ENCODE peak calls at places on chromosomes 12 and 14, in five cellular contexts. Z is left cardiac atrium; N is activated T-cell treated with anti-CD3 and anti-CD28 coated beads, Interleukin-2, amount 50 U/mL, for 4 hours; I is RWPE2; S is A549. V is an unnamed sample.

GRCh38 chr12:99154983-99155336 is 492.6 kb upstream of the GARIN6 start:
- ATAC-seq in Z (no peak), N (no peak), I (no peak), S (no peak), V (no peak)

GRCh38 chr14:30349515-30349914 is 209.4 kb upstream of the G2E3 start:
- ATAC-seq in Z (no peak), N (no peak), I (no peak), S (no peak), V (no peak)

GRCh38 chr14:66045572-66046021 is 440.6 kb upstream of the CCDC196 start:
- ATAC-seq in Z (peak), N (no peak), I (no peak), S (no peak), V (peak)

GRCh38 chr14:74409441-74409840 is 16.6 kb downstream of the SYNDIG1L start:
- ATAC-seq in Z (no peak), N (no peak), I (no peak), S (no peak), V (no peak)

GRCh38 chr14:36316131-36316530 is 4.3 kb downstream of the MBIP start:
- ATAC-seq in Z (no peak), N (no peak), I (no peak), S (no peak), V (no peak)

GRCh38 chr12:113109872-113110623 is 25.5 kb downstream of the RASAL1 start:
- ATAC-seq in Z (no peak), N (no peak), I (no peak), S (peak), V (no peak)

GRCh38 chr12:30885321-30885720 is 41.2 kb upstream of the TSPAN11 start:
- ATAC-seq in Z (no peak), N (no peak), I (no peak), S (no peak), V (no peak)

GRCh38 chr12:123483602-123484273 is 25.8 kb downstream of the SNRNP35 start:
- ATAC-seq in Z (no peak), N (no peak), I (no peak), S (no peak), V (no peak)

GRCh38 chr12:61137677-61138380 is 1122.4 kb upstream of the USP15 start:
- ATAC-seq in Z (no peak), N (no peak), I (no peak), S (no peak), V (no peak)

GRCh38 chr12:95601626-95602025 is 50.4 kb upstream of the USP44 start:
- ATAC-seq in Z (no peak), N (no peak), I (peak), S (peak), V (no peak)

GRCh38 chr14:38248629-38249028 is 7.3 kb downstream of the CLEC14A start:
- ATAC-seq in Z (no peak), N (no peak), I (peak), S (no peak), V (no peak)

GRCh38 chr12:12128665-12129064 is 57.9 kb downstream of the BCL2L14 start:
- ATAC-seq in Z (no peak), N (no peak), I (no peak), S (no peak), V (no peak)

GRCh38 chr12:25986169-25986568 is 27.7 kb downstream of the RASSF8 start:
- ATAC-seq in Z (no peak), N (no peak), I (no peak), S (no peak), V (no peak)

GRCh38 chr12:132495629-132496207 is 5.8 kb downstream of the FBRSL1 start:
- ATAC-seq in Z (no peak), N (no peak), I (no peak), S (no peak), V (no peak)

GRCh38 chr14:68544150-68544892 is 248.5 kb downstream of the ZFP36L1 start:
- ATAC-seq in Z (peak), N (no peak), I (peak), S (no peak), V (peak)